ENCODE peak calls at places on chromosomes 16 and 17, in five cellular contexts. One of them, this sample, is unnamed.

GRCh38 chr17:40065041-40065770 is 2.4 kb downstream of the THRA start:
- DNase-seq in endothelial cell of umbilical vein: peak
- DNase-seq in SK-N-SH: peak
- DNase-seq in thoracic aorta: no peak
- DNase-seq in activated CD8-positive, alpha-beta T cell treated with anti-CD3 and anti-CD28 coated beads for 36 hours: no peak
- DNase-seq in this sample: no peak

GRCh38 chr17:36926226-36926625 is 11.0 kb upstream of the LHX1 start:
- DNase-seq in endothelial cell of umbilical vein: no peak
- DNase-seq in activated CD8-positive, alpha-beta T cell treated with anti-CD3 and anti-CD28 coated beads for 36 hours: no peak
- DNase-seq in thoracic aorta: no peak
- DNase-seq in SK-N-SH: no peak
- DNase-seq in this sample: no peak

GRCh38 chr17:73261952-73262675 is 434 bp upstream of the CPSF4L start:
- DNase-seq in SK-N-SH: peak
- DNase-seq in endothelial cell of umbilical vein: no peak
- DNase-seq in thoracic aorta: no peak
- DNase-seq in activated CD8-positive, alpha-beta T cell treated with anti-CD3 and anti-CD28 coated beads for 36 hours: no peak
- DNase-seq in this sample: no peak

GRCh38 chr16:68646948-68647659 is 2.0 kb downstream of the CDH3 start:
- DNase-seq in activated CD8-positive, alpha-beta T cell treated with anti-CD3 and anti-CD28 coated beads for 36 hours: peak
- DNase-seq in SK-N-SH: no peak
- DNase-seq in thoracic aorta: no peak
- DNase-seq in endothelial cell of umbilical vein: no peak
- DNase-seq in this sample: no peak

GRCh38 chr17:58344047-58344790 is 7.8 kb downstream of the SUPT4H1 start:
- DNase-seq in thoracic aorta: no peak
- DNase-seq in activated CD8-positive, alpha-beta T cell treated with anti-CD3 and anti-CD28 coated beads for 36 hours: peak
- DNase-seq in endothelial cell of umbilical vein: peak
- DNase-seq in SK-N-SH: no peak
- DNase-seq in this sample: no peak

GRCh38 chr17:8935194-8935593 is 30.3 kb downstream of the PIK3R5 start:
- DNase-seq in endothelial cell of umbilical vein: no peak
- DNase-seq in thoracic aorta: no peak
- DNase-seq in activated CD8-positive, alpha-beta T cell treated with anti-CD3 and anti-CD28 coated beads for 36 hours: peak
- DNase-seq in SK-N-SH: no peak
- DNase-seq in this sample: no peak

GRCh38 chr17:71380535-71380934 is 740.3 kb upstream of the SOX9 start:
- DNase-seq in SK-N-SH: no peak
- DNase-seq in thoracic aorta: no peak
- DNase-seq in activated CD8-positive, alpha-beta T cell treated with anti-CD3 and anti-CD28 coated beads for 36 hours: no peak
- DNase-seq in endothelial cell of umbilical vein: no peak
- DNase-seq in this sample: no peak

GRCh38 chr16:80123189-80123588 is 417.6 kb upstream of the DYNLRB2 start:
- DNase-seq in SK-N-SH: no peak
- DNase-seq in thoracic aorta: no peak
- DNase-seq in activated CD8-positive, alpha-beta T cell treated with anti-CD3 and anti-CD28 coated beads for 36 hours: no peak
- DNase-seq in endothelial cell of umbilical vein: no peak
- DNase-seq in this sample: no peak

GRCh38 chr17:13273744-13274295 is 256.0 kb upstream of the ELAC2 start:
- DNase-seq in SK-N-SH: no peak
- DNase-seq in endothelial cell of umbilical vein: no peak
- DNase-seq in activated CD8-positive, alpha-beta T cell treated with anti-CD3 and anti-CD28 coated beads for 36 hours: no peak
- DNase-seq in thoracic aorta: no peak
- DNase-seq in this sample: no peak

GRCh38 chr16:86354641-86355040 is 155.7 kb upstream of the FOXF1 start:
- DNase-seq in SK-N-SH: no peak
- DNase-seq in thoracic aorta: no peak
- DNase-seq in endothelial cell of umbilical vein: no peak
- DNase-seq in activated CD8-positive, alpha-beta T cell treated with anti-CD3 and anti-CD28 coated beads for 36 hours: no peak
- DNase-seq in this sample: no peak

GRCh38 chr16:8880839-8881510 is 1.2 kb upstream of the LITAFD start:
- DNase-seq in activated CD8-positive, alpha-beta T cell treated with anti-CD3 and anti-CD28 coated beads for 36 hours: no peak
- DNase-seq in endothelial cell of umbilical vein: no peak
- DNase-seq in SK-N-SH: no peak
- DNase-seq in thoracic aorta: no peak
- DNase-seq in this sample: no peak

GRCh38 chr17:40068917-40069750 is 6.4 kb downstream of the THRA start:
- DNase-seq in thoracic aorta: peak
- DNase-seq in endothelial cell of umbilical vein: peak
- DNase-seq in activated CD8-positive, alpha-beta T cell treated with anti-CD3 and anti-CD28 coated beads for 36 hours: peak
- DNase-seq in SK-N-SH: peak
- DNase-seq in this sample: peak

DNA sequence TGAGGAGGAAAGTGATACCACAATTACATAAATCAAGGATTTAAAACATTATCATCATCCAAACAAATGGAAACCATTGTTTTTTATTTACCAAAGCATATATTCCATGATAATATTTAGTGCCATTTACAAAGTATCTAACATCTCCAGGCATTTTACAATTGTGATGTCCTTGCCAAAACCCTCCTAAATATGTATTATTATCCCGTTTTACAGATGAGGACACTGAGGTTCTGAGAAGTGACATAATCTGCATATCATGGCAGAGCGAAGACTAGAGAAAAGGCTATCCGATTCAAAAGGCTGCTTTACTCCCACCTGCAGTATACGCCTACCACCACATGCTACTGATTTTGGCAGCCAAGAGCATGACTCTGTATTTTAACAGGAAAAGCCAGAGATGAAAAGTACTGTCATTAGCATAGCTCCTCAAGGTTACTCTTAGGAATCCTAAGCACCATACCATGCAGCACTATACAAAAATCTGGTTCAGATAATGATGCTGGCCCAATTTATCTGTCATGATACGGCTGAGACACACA is 301.4 kb downstream of the CA10 start:
- DNase-seq in SK-N-SH: peak
- DNase-seq in endothelial cell of umbilical vein: no peak
- DNase-seq in thoracic aorta: no peak
- DNase-seq in activated CD8-positive, alpha-beta T cell treated with anti-CD3 and anti-CD28 coated beads for 36 hours: no peak
- DNase-seq in this sample: no peak
- TF ChIP-seq CTCF in SK-N-SH: no peak
- TF ChIP-seq CTCF in endothelial cell of umbilical vein: no peak
- TF ChIP-seq CTCF in thoracic aorta: no peak
- TF ChIP-seq CTCF in activated CD8-positive, alpha-beta T cell treated with anti-CD3 and anti-CD28 coated beads for 36 hours: no peak
- TF ChIP-seq CTCF in this sample: peak

GRCh38 chr16:27268376-27269299 is at the start of gene NSMCE1:
- DNase-seq in SK-N-SH: peak
- DNase-seq in activated CD8-positive, alpha-beta T cell treated with anti-CD3 and anti-CD28 coated beads for 36 hours: peak
- DNase-seq in endothelial cell of umbilical vein: peak
- DNase-seq in thoracic aorta: peak
- DNase-seq in this sample: peak
- TF ChIP-seq CTCF in SK-N-SH: no peak
- TF ChIP-seq CTCF in activated CD8-positive, alpha-beta T cell treated with anti-CD3 and anti-CD28 coated beads for 36 hours: no peak
- TF ChIP-seq CTCF in endothelial cell of umbilical vein: peak
- TF ChIP-seq CTCF in thoracic aorta: peak
- TF ChIP-seq CTCF in this sample: no peak

GRCh38 chr17:50139950-50140885 is 10.3 kb upstream of the SAMD14 start:
- DNase-seq in thoracic aorta: no peak
- DNase-seq in endothelial cell of umbilical vein: peak
- DNase-seq in activated CD8-positive, alpha-beta T cell treated with anti-CD3 and anti-CD28 coated beads for 36 hours: peak
- DNase-seq in SK-N-SH: peak
- DNase-seq in this sample: peak
- TF ChIP-seq CTCF in thoracic aorta: peak
- TF ChIP-seq CTCF in endothelial cell of umbilical vein: peak
- TF ChIP-seq CTCF in activated CD8-positive, alpha-beta T cell treated with anti-CD3 and anti-CD28 coated beads for 36 hours: peak
- TF ChIP-seq CTCF in SK-N-SH: peak
- TF ChIP-seq CTCF in this sample: peak

GRCh38 chr16:23013484-23013883 is 135.8 kb downstream of the USP31 start:
- DNase-seq in endothelial cell of umbilical vein: peak
- DNase-seq in thoracic aorta: no peak
- DNase-seq in SK-N-SH: no peak
- DNase-seq in activated CD8-positive, alpha-beta T cell treated with anti-CD3 and anti-CD28 coated beads for 36 hours: no peak
- DNase-seq in this sample: no peak

GRCh38 chr16:23014592-23014991 is 134.7 kb downstream of the USP31 start:
- DNase-seq in SK-N-SH: no peak
- DNase-seq in activated CD8-positive, alpha-beta T cell treated with anti-CD3 and anti-CD28 coated beads for 36 hours: peak
- DNase-seq in thoracic aorta: no peak
- DNase-seq in endothelial cell of umbilical vein: no peak
- DNase-seq in this sample: no peak

GRCh38 chr16:23006380-23006779 is 142.9 kb downstream of the USP31 start:
- DNase-seq in SK-N-SH: no peak
- DNase-seq in activated CD8-positive, alpha-beta T cell treated with anti-CD3 and anti-CD28 coated beads for 36 hours: no peak
- DNase-seq in thoracic aorta: no peak
- DNase-seq in endothelial cell of umbilical vein: no peak
- DNase-seq in this sample: no peak

GRCh38 chr16:23008041-23008440 is 141.2 kb downstream of the USP31 start:
- DNase-seq in thoracic aorta: no peak
- DNase-seq in endothelial cell of umbilical vein: no peak
- DNase-seq in SK-N-SH: no peak
- DNase-seq in activated CD8-positive, alpha-beta T cell treated with anti-CD3 and anti-CD28 coated beads for 36 hours: no peak
- DNase-seq in this sample: no peak

DNA sequence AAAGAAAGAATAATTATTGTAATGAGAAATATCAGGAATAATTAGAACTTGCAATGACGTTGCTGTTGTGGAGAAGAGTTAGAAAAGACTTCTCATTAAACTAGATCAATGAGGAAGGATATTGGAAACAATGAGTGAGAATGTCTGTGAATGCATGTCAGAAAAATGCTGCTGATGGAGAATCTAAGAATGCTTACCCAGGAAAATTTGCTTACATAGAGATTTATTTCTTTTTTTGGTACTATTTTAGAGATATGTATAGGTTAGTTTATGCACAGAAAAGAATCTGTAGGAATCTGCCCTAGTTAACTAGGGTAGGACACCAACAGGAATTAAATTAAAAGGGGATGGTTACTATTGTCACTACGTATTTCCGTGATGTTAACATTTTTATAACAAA is 140.2 kb downstream of the USP31 start:
- DNase-seq in activated CD8-positive, alpha-beta T cell treated with anti-CD3 and anti-CD28 coated beads for 36 hours: no peak
- DNase-seq in endothelial cell of umbilical vein: no peak
- DNase-seq in SK-N-SH: no peak
- DNase-seq in thoracic aorta: no peak
- DNase-seq in this sample: no peak
- TF ChIP-seq CTCF in activated CD8-positive, alpha-beta T cell treated with anti-CD3 and anti-CD28 coated beads for 36 hours: no peak
- TF ChIP-seq CTCF in endothelial cell of umbilical vein: no peak
- TF ChIP-seq CTCF in SK-N-SH: no peak
- TF ChIP-seq CTCF in thoracic aorta: no peak
- TF ChIP-seq CTCF in this sample: no peak

GRCh38 chr17:34582185-34582900 is 3.0 kb downstream of the TMEM132E start:
- DNase-seq in thoracic aorta: no peak
- DNase-seq in activated CD8-positive, alpha-beta T cell treated with anti-CD3 and anti-CD28 coated beads for 36 hours: no peak
- DNase-seq in endothelial cell of umbilical vein: no peak
- DNase-seq in SK-N-SH: peak
- DNase-seq in this sample: peak

GRCh38 chr17:34586346-34586846 is 7.0 kb downstream of the TMEM132E start:
- DNase-seq in activated CD8-positive, alpha-beta T cell treated with anti-CD3 and anti-CD28 coated beads for 36 hours: no peak
- DNase-seq in thoracic aorta: no peak
- DNase-seq in SK-N-SH: no peak
- DNase-seq in endothelial cell of umbilical vein: no peak
- DNase-seq in this sample: no peak

GRCh38 chr17:34582901-34583245 is 3.5 kb downstream of the TMEM132E start:
- DNase-seq in endothelial cell of umbilical vein: no peak
- DNase-seq in thoracic aorta: no peak
- DNase-seq in SK-N-SH: no peak
- DNase-seq in activated CD8-positive, alpha-beta T cell treated with anti-CD3 and anti-CD28 coated beads for 36 hours: no peak
- DNase-seq in this sample: no peak

GRCh38 chr17:34581446-34582184 is 2.2 kb downstream of the TMEM132E start:
- DNase-seq in thoracic aorta: no peak
- DNase-seq in SK-N-SH: peak
- DNase-seq in endothelial cell of umbilical vein: no peak
- DNase-seq in activated CD8-positive, alpha-beta T cell treated with anti-CD3 and anti-CD28 coated beads for 36 hours: no peak
- DNase-seq in this sample: peak

DNA sequence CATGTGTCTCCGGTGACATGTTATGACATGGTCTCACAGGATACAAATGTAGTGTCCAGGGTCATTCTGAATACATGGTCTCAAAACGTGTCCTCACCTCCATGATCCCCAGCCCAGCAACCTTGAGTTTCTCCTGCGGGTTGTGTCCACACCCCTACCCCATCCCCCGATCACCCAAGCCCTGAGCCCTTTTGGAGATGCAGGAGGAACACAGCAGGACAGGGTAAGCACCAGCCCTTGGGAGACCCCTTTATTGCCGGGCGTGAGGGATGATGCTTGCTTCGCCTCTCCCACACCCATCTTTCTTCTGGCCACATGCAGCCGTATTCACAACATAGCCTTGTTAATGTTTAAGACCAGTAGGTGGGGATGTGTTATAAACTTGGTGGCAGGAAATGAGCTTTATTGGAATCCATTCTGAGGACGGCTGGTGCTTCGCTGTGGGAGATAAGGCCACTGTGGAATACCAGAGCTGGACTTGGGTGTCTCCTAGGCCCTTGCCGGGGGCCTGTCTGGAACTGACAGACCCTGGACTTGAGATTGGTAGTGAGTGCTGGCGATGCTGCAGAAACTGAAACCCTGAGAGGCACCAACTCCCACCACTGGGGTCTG is 5.5 kb downstream of the TMEM132E start:
- DNase-seq in thoracic aorta: no peak
- DNase-seq in activated CD8-positive, alpha-beta T cell treated with anti-CD3 and anti-CD28 coated beads for 36 hours: no peak
- DNase-seq in endothelial cell of umbilical vein: peak
- DNase-seq in SK-N-SH: peak
- DNase-seq in this sample: peak
- TF ChIP-seq CTCF in thoracic aorta: no peak
- TF ChIP-seq CTCF in activated CD8-positive, alpha-beta T cell treated with anti-CD3 and anti-CD28 coated beads for 36 hours: no peak
- TF ChIP-seq CTCF in endothelial cell of umbilical vein: no peak
- TF ChIP-seq CTCF in SK-N-SH: peak
- TF ChIP-seq CTCF in this sample: no peak

GRCh38 chr16:2339521-2340484 is 725 bp downstream of the ABCA3 start:
- DNase-seq in thoracic aorta: no peak
- DNase-seq in endothelial cell of umbilical vein: peak
- DNase-seq in activated CD8-positive, alpha-beta T cell treated with anti-CD3 and anti-CD28 coated beads for 36 hours: peak
- DNase-seq in SK-N-SH: peak
- DNase-seq in this sample: peak
- TF ChIP-seq CTCF in thoracic aorta: no peak
- TF ChIP-seq CTCF in endothelial cell of umbilical vein: no peak
- TF ChIP-seq CTCF in activated CD8-positive, alpha-beta T cell treated with anti-CD3 and anti-CD28 coated beads for 36 hours: no peak
- TF ChIP-seq CTCF in SK-N-SH: peak
- TF ChIP-seq CTCF in this sample: no peak

GRCh38 chr17:81440511-81441244 is 45.4 kb downstream of the BAHCC1 start:
- DNase-seq in thoracic aorta: no peak
- DNase-seq in SK-N-SH: peak
- DNase-seq in endothelial cell of umbilical vein: peak
- DNase-seq in activated CD8-positive, alpha-beta T cell treated with anti-CD3 and anti-CD28 coated beads for 36 hours: peak
- DNase-seq in this sample: peak
- TF ChIP-seq CTCF in thoracic aorta: no peak
- TF ChIP-seq CTCF in SK-N-SH: peak
- TF ChIP-seq CTCF in endothelial cell of umbilical vein: peak
- TF ChIP-seq CTCF in activated CD8-positive, alpha-beta T cell treated with anti-CD3 and anti-CD28 coated beads for 36 hours: peak
- TF ChIP-seq CTCF in this sample: peak

GRCh38 chr16:10333321-10334032 is 52.4 kb upstream of the ATF7IP2 start:
- DNase-seq in SK-N-SH: no peak
- DNase-seq in activated CD8-positive, alpha-beta T cell treated with anti-CD3 and anti-CD28 coated beads for 36 hours: peak
- DNase-seq in endothelial cell of umbilical vein: no peak
- DNase-seq in thoracic aorta: no peak
- DNase-seq in this sample: no peak
- TF ChIP-seq CTCF in SK-N-SH: no peak
- TF ChIP-seq CTCF in activated CD8-positive, alpha-beta T cell treated with anti-CD3 and anti-CD28 coated beads for 36 hours: no peak
- TF ChIP-seq CTCF in endothelial cell of umbilical vein: no peak
- TF ChIP-seq CTCF in thoracic aorta: no peak
- TF ChIP-seq CTCF in this sample: no peak